ENCODE peak calls at places on chromosomes 11 and 22, in four cellular contexts. One of them, this sample, is unnamed.

GRCh38 chr22:47624277-47625012 is 862.0 kb downstream of the TBC1D22A start:
- DNase-seq in hypothalamus: no peak
- DNase-seq in thyroid gland: no peak
- DNase-seq in EL: no peak
- DNase-seq in this sample: no peak

GRCh38 chr11:7168741-7168990 is 79.9 kb downstream of the RBMXL2 start:
- DNase-seq in hypothalamus: no peak
- DNase-seq in thyroid gland: no peak
- DNase-seq in EL: no peak
- DNase-seq in this sample: no peak

GRCh38 chr22:45878901-45879551 is 97.9 kb downstream of the WNT7B start:
- DNase-seq in hypothalamus: no peak
- DNase-seq in thyroid gland: peak
- DNase-seq in EL: no peak
- DNase-seq in this sample: no peak

GRCh38 chr11:70578371-70578770 is 180.0 kb downstream of the CTTN start:
- DNase-seq in hypothalamus: no peak
- DNase-seq in thyroid gland: no peak
- DNase-seq in EL: no peak
- DNase-seq in this sample: no peak

GRCh38 chr11:75845324-75845723 is 30.3 kb downstream of the UVRAG start:
- DNase-seq in hypothalamus: no peak
- DNase-seq in thyroid gland: no peak
- DNase-seq in EL: no peak
- DNase-seq in this sample: no peak

GRCh38 chr11:76023408-76024068 is 182.8 kb downstream of the WNT11 start:
- DNase-seq in hypothalamus: no peak
- DNase-seq in thyroid gland: no peak
- DNase-seq in EL: no peak
- DNase-seq in this sample: no peak

GRCh38 chr22:38172016-38172431 is 9.6 kb downstream of the PLA2G6 start:
- DNase-seq in hypothalamus: no peak
- DNase-seq in thyroid gland: no peak
- DNase-seq in EL: no peak
- DNase-seq in this sample: no peak

GRCh38 chr11:32451808-32452207 is 16.5 kb upstream of the WT1 start:
- DNase-seq in hypothalamus: no peak
- DNase-seq in thyroid gland: no peak
- DNase-seq in EL: no peak
- DNase-seq in this sample: no peak

GRCh38 chr22:43643362-43643761 is 168.7 kb downstream of the EFCAB6 start:
- DNase-seq in hypothalamus: no peak
- DNase-seq in thyroid gland: peak
- DNase-seq in EL: no peak
- DNase-seq in this sample: no peak

GRCh38 chr11:60870276-60870675 is 2.9 kb downstream of the ZP1 start:
- DNase-seq in hypothalamus: no peak
- DNase-seq in thyroid gland: no peak
- DNase-seq in EL: no peak
- DNase-seq in this sample: no peak

GRCh38 chr11:84310261-84310660 is 1024.1 kb upstream of the CCDC90B start:
- DNase-seq in hypothalamus: no peak
- DNase-seq in thyroid gland: no peak
- DNase-seq in EL: no peak
- DNase-seq in this sample: no peak

GRCh38 chr11:115439385-115439784 is 64.8 kb downstream of the CADM1 start:
- DNase-seq in hypothalamus: no peak
- DNase-seq in thyroid gland: no peak
- DNase-seq in EL: peak
- DNase-seq in this sample: no peak

GRCh38 chr11:131688056-131688693 is 317.8 kb downstream of the NTM start:
- DNase-seq in hypothalamus: peak
- DNase-seq in thyroid gland: peak
- DNase-seq in EL: peak
- DNase-seq in this sample: no peak

GRCh38 chr11:57310630-57311086 is 14.1 kb downstream of the TNKS1BP1 start:
- DNase-seq in hypothalamus: no peak
- DNase-seq in thyroid gland: peak
- DNase-seq in EL: no peak
- DNase-seq in this sample: no peak

GRCh38 chr11:8785998-8786397 is 103.4 kb downstream of the RPL27A start:
- DNase-seq in hypothalamus: no peak
- DNase-seq in thyroid gland: no peak
- DNase-seq in EL: no peak
- DNase-seq in this sample: no peak

GRCh38 chr11:63918576-63919171 is 1.7 kb upstream of the RCOR2 start:
- DNase-seq in hypothalamus: no peak
- DNase-seq in thyroid gland: no peak
- DNase-seq in EL: peak
- DNase-seq in this sample: no peak

GRCh38 chr11:110198031-110198729 is 98.2 kb downstream of the RDX start:
- DNase-seq in hypothalamus: no peak
- DNase-seq in thyroid gland: no peak
- DNase-seq in EL: peak
- DNase-seq in this sample: no peak

GRCh38 chr11:47147250-47147649 is 29.4 kb downstream of the ARFGAP2 start:
- DNase-seq in hypothalamus: no peak
- DNase-seq in thyroid gland: no peak
- DNase-seq in EL: no peak
- DNase-seq in this sample: no peak

GRCh38 chr11:29310706-29311342 is 706.0 kb downstream of the KCNA4 start:
- DNase-seq in hypothalamus: no peak
- DNase-seq in thyroid gland: no peak
- DNase-seq in EL: no peak
- DNase-seq in this sample: no peak

GRCh38 chr11:126212089-126212660 is 593 bp downstream of the FAM118B start:
- DNase-seq in hypothalamus: no peak
- DNase-seq in thyroid gland: no peak
- DNase-seq in EL: peak
- DNase-seq in this sample: no peak

This sample was measured in T1000.